ENCODE peak calls at places on chromosomes 6 and 20, in seven cellular contexts. One of them, this sample, is unnamed.

GRCh38 chr20:18314786-18315406 is 26.6 kb downstream of the ZNF133 start:
- DNase-seq in K562: no peak
- DNase-seq in GM12878: no peak
- DNase-seq in HCT116: no peak
- DNase-seq in SK-N-SH: no peak
- DNase-seq in NT2/D1: no peak
- DNase-seq in HepG2: no peak
- DNase-seq in this sample: peak; percentile 2

GRCh38 chr6:111799576-111800467 is 73.4 kb downstream of the FYN start:
- DNase-seq in K562: no peak
- DNase-seq in GM12878: no peak
- DNase-seq in HCT116: no peak
- DNase-seq in SK-N-SH: no peak
- DNase-seq in NT2/D1: no peak
- DNase-seq in HepG2: no peak
- DNase-seq in this sample: no peak

GRCh38 chr6:100803264-100803663 is 77.9 kb downstream of the ASCC3 start:
- DNase-seq in K562: no peak
- DNase-seq in GM12878: no peak
- DNase-seq in HCT116: no peak
- DNase-seq in SK-N-SH: no peak
- DNase-seq in NT2/D1: no peak
- DNase-seq in HepG2: no peak
- DNase-seq in this sample: no peak

GRCh38 chr6:85130743-85131142 is 319.1 kb upstream of the NT5E start:
- DNase-seq in K562: no peak
- DNase-seq in GM12878: no peak
- DNase-seq in HCT116: no peak
- DNase-seq in SK-N-SH: no peak
- DNase-seq in NT2/D1: no peak
- DNase-seq in HepG2: no peak
- DNase-seq in this sample: no peak

GRCh38 chr6:134003542-134003951 is 48.9 kb downstream of the SLC2A12 start:
- DNase-seq in K562: no peak
- DNase-seq in GM12878: no peak
- DNase-seq in HCT116: no peak
- DNase-seq in SK-N-SH: no peak
- DNase-seq in NT2/D1: no peak
- DNase-seq in HepG2: no peak
- DNase-seq in this sample: no peak

GRCh38 chr6:19669206-19669605 is 168.0 kb upstream of the ID4 start:
- DNase-seq in K562: no peak
- DNase-seq in GM12878: no peak
- DNase-seq in HCT116: no peak
- DNase-seq in SK-N-SH: no peak
- DNase-seq in NT2/D1: no peak
- DNase-seq in HepG2: no peak
- DNase-seq in this sample: no peak

GRCh38 chr20:62411479-62412193 is 4.6 kb upstream of the CABLES2 start:
- DNase-seq in K562: no peak
- DNase-seq in GM12878: no peak
- DNase-seq in HCT116: no peak
- DNase-seq in SK-N-SH: no peak
- DNase-seq in NT2/D1: no peak
- DNase-seq in HepG2: peak; percentile 60
- DNase-seq in this sample: no peak

GRCh38 chr6:3287308-3287707 is 28.6 kb downstream of the PSMG4 start:
- DNase-seq in K562: no peak
- DNase-seq in GM12878: no peak
- DNase-seq in HCT116: no peak
- DNase-seq in SK-N-SH: no peak
- DNase-seq in NT2/D1: no peak
- DNase-seq in HepG2: no peak
- DNase-seq in this sample: no peak

GRCh38 chr6:55794136-55794812 is 81.1 kb downstream of the BMP5 start:
- DNase-seq in K562: no peak
- DNase-seq in GM12878: no peak
- DNase-seq in HCT116: no peak
- DNase-seq in SK-N-SH: no peak
- DNase-seq in NT2/D1: no peak
- DNase-seq in HepG2: no peak
- DNase-seq in this sample: no peak

DNA sequence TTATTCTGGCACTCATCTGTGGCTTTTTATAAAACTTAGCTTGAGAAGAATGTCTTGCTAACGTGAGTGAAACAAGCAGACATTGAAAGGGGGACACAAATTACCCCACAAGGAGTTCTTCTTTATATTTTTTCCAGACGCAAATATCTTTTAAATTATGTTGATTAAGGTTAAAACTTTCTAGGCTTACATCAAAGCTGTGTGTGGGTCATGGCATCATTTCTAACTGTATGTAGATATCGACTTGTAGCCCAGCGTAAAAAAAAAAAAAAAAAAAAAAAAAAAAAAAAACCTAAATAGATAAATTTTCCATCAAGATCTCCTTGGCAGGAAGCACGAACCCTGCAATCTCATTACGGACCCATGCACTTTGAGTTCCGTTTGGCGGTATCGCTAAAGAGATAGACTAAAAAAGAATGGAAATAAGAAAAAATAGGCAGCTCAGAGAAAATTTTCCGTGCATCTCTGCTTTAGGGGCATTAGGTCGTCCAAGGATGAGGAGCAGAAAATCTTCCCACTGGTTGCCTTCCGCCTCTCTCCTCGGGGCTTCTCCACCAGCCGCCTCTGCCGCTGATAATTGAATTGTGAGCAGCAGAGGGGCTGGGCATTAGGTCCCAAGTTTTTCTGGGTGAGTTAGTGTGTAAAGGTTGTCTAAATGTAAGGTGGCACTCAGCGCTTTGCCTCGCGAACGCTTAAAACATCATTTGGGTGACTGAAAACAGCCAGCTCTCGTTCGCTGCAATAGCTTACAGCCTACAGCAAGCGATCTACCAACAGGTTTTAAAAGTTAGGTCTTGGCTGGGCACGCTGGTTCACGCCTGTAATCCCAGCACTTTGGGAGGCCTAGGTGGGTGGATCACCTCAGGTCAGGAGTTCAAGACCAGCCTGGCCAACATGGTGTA is 194.0 kb downstream of the TRIM27 start:
- DNase-seq in K562: peak; percentile 7
- DNase-seq in GM12878: no peak
- DNase-seq in HCT116: no peak
- DNase-seq in SK-N-SH: no peak
- DNase-seq in NT2/D1: no peak
- DNase-seq in HepG2: no peak
- DNase-seq in this sample: no peak
- TF ChIP-seq YY1 in K562: no peak
- TF ChIP-seq YY1 in GM12878: no peak
- TF ChIP-seq YY1 in HCT116: no peak
- TF ChIP-seq YY1 in SK-N-SH: no peak
- TF ChIP-seq YY1 in NT2/D1: no peak
- TF ChIP-seq YY1 in HepG2: no peak
- TF ChIP-seq YY1 in this sample: no peak

GRCh38 chr20:37598611-37599342 is 71.1 kb upstream of the BLCAP start:
- DNase-seq in K562: no peak
- DNase-seq in GM12878: no peak
- DNase-seq in HCT116: no peak
- DNase-seq in SK-N-SH: peak; percentile 52
- DNase-seq in NT2/D1: no peak
- DNase-seq in HepG2: no peak
- DNase-seq in this sample: no peak

GRCh38 chr20:37598101-37598530 is 70.4 kb upstream of the BLCAP start:
- DNase-seq in K562: no peak
- DNase-seq in GM12878: no peak
- DNase-seq in HCT116: no peak
- DNase-seq in SK-N-SH: peak; percentile 76
- DNase-seq in NT2/D1: peak; percentile 39
- DNase-seq in HepG2: no peak
- DNase-seq in this sample: peak; percentile 7

GRCh38 chr20:37593710-37594109 is 66.0 kb upstream of the BLCAP start:
- DNase-seq in K562: no peak
- DNase-seq in GM12878: no peak
- DNase-seq in HCT116: no peak
- DNase-seq in SK-N-SH: no peak
- DNase-seq in NT2/D1: no peak
- DNase-seq in HepG2: no peak
- DNase-seq in this sample: no peak

GRCh38 chr20:37596890-37597539 is 69.3 kb upstream of the BLCAP start:
- DNase-seq in K562: no peak
- DNase-seq in GM12878: no peak
- DNase-seq in HCT116: no peak
- DNase-seq in SK-N-SH: no peak
- DNase-seq in NT2/D1: no peak
- DNase-seq in HepG2: no peak
- DNase-seq in this sample: no peak

GRCh38 chr20:37596168-37596567 is 68.5 kb upstream of the BLCAP start:
- DNase-seq in K562: no peak
- DNase-seq in GM12878: no peak
- DNase-seq in HCT116: no peak
- DNase-seq in SK-N-SH: no peak
- DNase-seq in NT2/D1: no peak
- DNase-seq in HepG2: no peak
- DNase-seq in this sample: no peak
- TF ChIP-seq YY1 in K562: no peak
- TF ChIP-seq YY1 in GM12878: no peak
- TF ChIP-seq YY1 in HCT116: no peak
- TF ChIP-seq YY1 in SK-N-SH: no peak
- TF ChIP-seq YY1 in NT2/D1: no peak
- TF ChIP-seq YY1 in HepG2: no peak
- TF ChIP-seq YY1 in this sample: no peak

GRCh38 chr20:63491078-63491477 is 7.8 kb downstream of the EEF1A2 start:
- DNase-seq in K562: no peak
- DNase-seq in GM12878: no peak
- DNase-seq in HCT116: no peak
- DNase-seq in SK-N-SH: no peak
- DNase-seq in NT2/D1: no peak
- DNase-seq in HepG2: no peak
- DNase-seq in this sample: no peak
- TF ChIP-seq YY1 in K562: no peak
- TF ChIP-seq YY1 in GM12878: no peak
- TF ChIP-seq YY1 in HCT116: no peak
- TF ChIP-seq YY1 in SK-N-SH: no peak
- TF ChIP-seq YY1 in NT2/D1: no peak
- TF ChIP-seq YY1 in HepG2: no peak
- TF ChIP-seq YY1 in this sample: no peak

GRCh38 chr6:116447496-116448011 is 13.6 kb upstream of the CALHM6 start:
- DNase-seq in K562: no peak
- DNase-seq in GM12878: no peak
- DNase-seq in HCT116: no peak
- DNase-seq in SK-N-SH: no peak
- DNase-seq in NT2/D1: no peak
- DNase-seq in HepG2: no peak
- DNase-seq in this sample: no peak
- TF ChIP-seq YY1 in K562: no peak
- TF ChIP-seq YY1 in GM12878: no peak
- TF ChIP-seq YY1 in HCT116: no peak
- TF ChIP-seq YY1 in SK-N-SH: no peak
- TF ChIP-seq YY1 in NT2/D1: no peak
- TF ChIP-seq YY1 in HepG2: no peak
- TF ChIP-seq YY1 in this sample: no peak

GRCh38 chr6:141388666-141389065 is 744.1 kb upstream of the GJE1 start:
- DNase-seq in K562: no peak
- DNase-seq in GM12878: no peak
- DNase-seq in HCT116: no peak
- DNase-seq in SK-N-SH: no peak
- DNase-seq in NT2/D1: peak; percentile 43
- DNase-seq in HepG2: no peak
- DNase-seq in this sample: peak; percentile 64
- TF ChIP-seq YY1 in K562: no peak
- TF ChIP-seq YY1 in GM12878: no peak
- TF ChIP-seq YY1 in HCT116: no peak
- TF ChIP-seq YY1 in SK-N-SH: no peak
- TF ChIP-seq YY1 in NT2/D1: no peak
- TF ChIP-seq YY1 in HepG2: no peak
- TF ChIP-seq YY1 in this sample: no peak